ENCODE peak calls at places on chromosomes 11 and 22, in nine cellular contexts. T is fibroblast of gingiva; Z is NCI-H774; I is NCI-H524; W is iPS-NIHi11; V is HuH-7.5; P is activated CD8-positive, alpha-beta memory T cell treated with anti-CD3 and anti-CD28 coated beads, Interleukin-2, amount 50 U/mL, for 4 hours; M is amniotic stem cell; O is ACHN. L is an unnamed sample.

GRCh38 chr11:75196426-75196825 is 44.1 kb upstream of the TPBGL start:
- DNase-seq in T (no peak), Z (no peak), I (no peak), W (no peak), V (no peak), P (no peak), M (no peak), O (no peak), L (no peak)

GRCh38 chr22:46972901-46973831 is 210.7 kb downstream of the TBC1D22A start:
- DNase-seq in T (no peak), Z (no peak), I (no peak), W (no peak), V (no peak), P (no peak), M (no peak), O (no peak), L (no peak)

GRCh38 chr11:65558785-65559509 is 788 bp upstream of the LTBP3 start:
- DNase-seq in T (no peak), Z (no peak), I (no peak), W (no peak), V (no peak), P (no peak), M (no peak), O (peak; percentile 54), L (no peak)

GRCh38 chr11:45805305-45806071 is 539 bp downstream of the SLC35C1 start:
- DNase-seq in T (peak; percentile 62), Z (peak; percentile 44), I (peak; percentile 29), W (no peak), V (peak; percentile 26), P (no peak), M (peak; percentile 12), O (peak; percentile 57), L (peak; percentile 70)

GRCh38 chr11:34984514-34984913 is 68.1 kb downstream of the PDHX start:
- DNase-seq in T (no peak), Z (no peak), I (no peak), W (no peak), V (no peak), P (no peak), M (no peak), O (no peak), L (no peak)

GRCh38 chr11:12565406-12565805 is 108.8 kb upstream of the TEAD1 start:
- DNase-seq in T (no peak), Z (no peak), I (no peak), W (no peak), V (no peak), P (no peak), M (no peak), O (no peak), L (no peak)

GRCh38 chr11:86014221-86014620 is 54.7 kb downstream of the PICALM start:
- DNase-seq in T (no peak), Z (no peak), I (no peak), W (no peak), V (no peak), P (no peak), M (no peak), O (no peak), L (no peak)

GRCh38 chr11:104944080-104944479 is 24.3 kb downstream of the CASP4 start:
- DNase-seq in T (peak; percentile 29), Z (peak; percentile 15), I (no peak), W (no peak), V (no peak), P (no peak), M (no peak), O (no peak), L (no peak)

GRCh38 chr11:61871158-61871597 is 20.2 kb downstream of the FADS3 start:
- DNase-seq in T (peak; percentile 82), Z (peak; percentile 73), I (peak; percentile 80), W (peak; percentile 95), V (peak; percentile 99), P (peak; percentile 58), M (peak; percentile 64), O (no peak), L (peak; percentile 93)

GRCh38 chr22:27986937-27987336 is 67.9 kb upstream of the PITPNB start:
- DNase-seq in T (no peak), Z (no peak), I (no peak), W (no peak), V (no peak), P (no peak), M (no peak), O (no peak), L (no peak)

GRCh38 chr11:65452806-65453490 is 30.4 kb downstream of the NEAT1 start:
- DNase-seq in T (peak; percentile 87), Z (peak; percentile 44), I (no peak), W (no peak), V (no peak), P (peak; percentile 6), M (peak; percentile 67), O (no peak), L (no peak)

GRCh38 chr22:46292727-46293126 is 3.9 kb upstream of the GTSE1 start:
- DNase-seq in T (no peak), Z (no peak), I (no peak), W (no peak), V (no peak), P (no peak), M (no peak), O (no peak), L (no peak)

GRCh38 chr11:8531312-8531711 is 62.7 kb downstream of the STK33 start:
- DNase-seq in T (no peak), Z (peak; percentile 50), I (peak; percentile 99), W (no peak), V (no peak), P (no peak), M (no peak), O (no peak), L (peak; percentile 8)

GRCh38 chr22:19878461-19879247 is 24.0 kb upstream of the GNB1L start:
- DNase-seq in T (peak; percentile 85), Z (no peak), I (no peak), W (no peak), V (no peak), P (peak; percentile 13), M (no peak), O (no peak), L (no peak)

GRCh38 chr11:117839936-117840813 is 15.6 kb upstream of the FXYD2 start:
- DNase-seq in T (no peak), Z (no peak), I (no peak), W (no peak), V (no peak), P (no peak), M (no peak), O (no peak), L (no peak)

GRCh38 chr11:14861680-14862079 is 30.4 kb downstream of the CYP2R1 start:
- DNase-seq in T (no peak), Z (no peak), I (no peak), W (no peak), V (no peak), P (no peak), M (no peak), O (no peak), L (no peak)

GRCh38 chr11:3861698-3862097 is 6.2 kb downstream of the STIM1 start:
- DNase-seq in T (peak; percentile 73), Z (no peak), I (no peak), W (peak; percentile 20), V (no peak), P (no peak), M (no peak), O (no peak), L (no peak)

GRCh38 chr22:41057076-41057475 is 35.3 kb upstream of the EP300 start:
- DNase-seq in T (no peak), Z (no peak), I (peak; percentile 93), W (no peak), V (no peak), P (no peak), M (no peak), O (no peak), L (no peak)

GRCh38 chr11:18974192-18974591 is 35.0 kb upstream of the MRGPRX1 start:
- DNase-seq in T (no peak), Z (no peak), I (no peak), W (no peak), V (no peak), P (no peak), M (no peak), O (no peak), L (no peak)

L was measured in neural progenitor cell.